ENCODE peak calls at places on chromosomes 13 and 19, in five cellular contexts. A is heart left ventricle, Q is transverse colon, Y is right lobe of liver, S is Peyer's patch. P is an unnamed sample. For H3K36me3, the result is how much of the 10 kb centered on the place peaks cover.

GRCh38 chr19:39919976-39920375 is 14.5 kb downstream of the FCGBP start:
- DNase-seq in Y (no peak), A (no peak), S (no peak), Q (no peak), P (no peak)

GRCh38 chr13:76397413-76397812 is 488.8 kb downstream of the KCTD12 start:
- DNase-seq in Q (no peak), S (no peak), A (no peak), Y (no peak), P (no peak)

GRCh38 chr13:111912991-111913781 is 153.8 kb upstream of the SOX1 start:
- DNase-seq in Y (no peak), A (peak), Q (no peak), S (peak), P (peak)

GRCh38 chr19:30686252-30686762 is 314.1 kb downstream of the ZNF536 start:
- DNase-seq in Q (no peak), Y (no peak), S (no peak), A (no peak), P (no peak)

GRCh38 chr19:46878613-46879375 is 18.0 kb downstream of the ARHGAP35 start:
- DNase-seq in S (no peak), Y (peak), Q (no peak), A (no peak), P (no peak)

GRCh38 chr13:110957181-110957884 is 42.5 kb upstream of the ANKRD10 start:
- DNase-seq in Y (no peak), S (no peak), A (no peak), Q (no peak), P (peak)

GRCh38 chr13:34128661-34129060 is 310.7 kb downstream of the RFC3 start:
- DNase-seq in A (no peak), Y (no peak), S (no peak), Q (no peak), P (no peak)

GRCh38 chr13:47294691-47295090 is 397.8 kb upstream of the HTR2A start:
- DNase-seq in Q (no peak), Y (no peak), A (no peak), S (no peak), P (no peak)

GRCh38 chr13:50529154-50529882 is 314.2 kb downstream of the DLEU7 start:
- DNase-seq in S (peak), Y (peak), A (peak), Q (peak), P (no peak)

GRCh38 chr13:106318941-106319411 is 216.5 kb downstream of the EFNB2 start:
- DNase-seq in Q (no peak), S (no peak), Y (no peak), A (no peak), P (no peak)

GRCh38 chr19:13143135-13143534 is 7.0 kb downstream of the STX10 start:
- DNase-seq in S (no peak), Q (no peak), Y (no peak), A (no peak), P (no peak)

GRCh38 chr13:72696590-72696989 is 30.8 kb downstream of the MZT1 start:
- DNase-seq in A (no peak), Q (no peak), S (no peak), Y (no peak), P (no peak)

GRCh38 chr13:85709072-85709471 is 90.1 kb downstream of the SLITRK6 start:
- DNase-seq in Y (no peak), A (no peak), S (no peak), Q (no peak), P (no peak)

GRCh38 chr13:51858433-51859247 is 3.1 kb upstream of the CCDC70 start:
- DNase-seq in Y (no peak), A (no peak), S (no peak), Q (no peak), P (no peak)

GRCh38 chr19:46783670-46784069 is 4.7 kb downstream of the SLC1A5 start:
- DNase-seq in A (no peak), S (no peak), Q (no peak), Y (no peak), P (no peak)

GRCh38 chr13:52070929-52071523 is 46.5 kb downstream of the UTP14C start:
- DNase-seq in Q (no peak), A (no peak), S (no peak), Y (no peak), P (no peak)

GRCh38 chr19:58545286-58546068 is 1.6 kb downstream of the TRIM28 start:
- DNase-seq in Q (no peak), Y (no peak), S (no peak), A (no peak), P (peak)

GRCh38 chr13:41981961-41982723 is 21.2 kb upstream of the VWA8 start:
- DNase-seq in Q (no peak), S (no peak), A (no peak), Y (no peak), P (no peak)

GRCh38 chr13:45825124-45825650 is 26.4 kb downstream of the SIAH3 start:
- DNase-seq in A (no peak), Q (no peak), Y (no peak), S (no peak), P (no peak)

GRCh38 chr13:27389891-27390290 is 34.5 kb upstream of the GTF3A start:
- DNase-seq in Y (no peak), A (no peak), Q (no peak), S (no peak), P (no peak)

DNA sequence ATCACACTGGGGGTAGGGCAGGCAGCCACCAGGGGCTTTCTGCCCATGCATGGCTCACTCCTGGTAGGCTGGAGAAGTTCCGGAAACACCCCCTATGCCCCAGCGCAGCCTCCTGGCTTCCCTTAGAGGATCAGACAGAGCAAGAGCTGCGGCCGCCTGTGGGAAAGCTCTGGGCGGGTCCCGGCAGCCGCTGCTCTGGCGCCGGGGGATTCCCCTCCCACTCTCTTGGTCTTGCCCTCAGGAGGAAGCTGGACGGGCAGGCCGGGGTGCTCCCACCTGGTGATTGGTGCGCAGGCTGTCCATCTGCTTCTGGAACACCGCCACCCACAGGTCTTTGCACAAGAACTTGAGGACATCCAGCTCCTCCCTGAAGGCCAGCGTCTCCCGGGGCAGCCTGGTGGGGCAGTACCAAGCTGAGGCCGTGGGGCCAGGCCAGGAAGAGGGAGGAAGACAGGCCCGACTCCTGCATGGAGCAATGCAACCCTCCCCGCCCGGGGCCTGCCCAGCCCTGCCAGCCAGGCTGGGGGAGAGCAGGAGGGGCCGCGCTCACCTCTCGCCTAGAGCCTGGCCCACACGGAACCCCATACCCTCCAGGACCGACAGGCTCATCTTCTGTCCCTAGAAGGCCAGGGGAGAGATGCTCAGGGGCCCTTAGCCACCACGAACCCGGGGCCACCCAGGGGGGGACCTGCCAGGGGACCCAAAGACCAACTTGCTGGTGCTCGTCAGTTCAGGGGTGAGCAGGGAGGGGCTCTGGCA is 4.0 kb upstream of the NKPD1 start:
- DNase-seq in Y (peak), Q (peak), A (peak), S (peak), P (no peak)
- TF ChIP-seq POLR2A in Y (no peak), Q (no peak), A (no peak), S (no peak), P (no peak)

GRCh38 chr13:113488283-113488682 is 2.2 kb downstream of the DCUN1D2 start:
- DNase-seq in Y (no peak), S (no peak), Q (no peak), A (no peak), P (no peak)
- H3K4me3 ChIP-seq in Y (no peak), S (no peak), Q (no peak), A (no peak), P (no peak)

GRCh38 chr13:100660761-100661160 is 13.8 kb downstream of the TMTC4 start:
- DNase-seq in S (no peak), Q (no peak), A (no peak), Y (no peak), P (no peak)
- H3K36me3 ChIP-seq in S (under half), Q (under half), A (half or more), Y (under half), P (under half)

DNA sequence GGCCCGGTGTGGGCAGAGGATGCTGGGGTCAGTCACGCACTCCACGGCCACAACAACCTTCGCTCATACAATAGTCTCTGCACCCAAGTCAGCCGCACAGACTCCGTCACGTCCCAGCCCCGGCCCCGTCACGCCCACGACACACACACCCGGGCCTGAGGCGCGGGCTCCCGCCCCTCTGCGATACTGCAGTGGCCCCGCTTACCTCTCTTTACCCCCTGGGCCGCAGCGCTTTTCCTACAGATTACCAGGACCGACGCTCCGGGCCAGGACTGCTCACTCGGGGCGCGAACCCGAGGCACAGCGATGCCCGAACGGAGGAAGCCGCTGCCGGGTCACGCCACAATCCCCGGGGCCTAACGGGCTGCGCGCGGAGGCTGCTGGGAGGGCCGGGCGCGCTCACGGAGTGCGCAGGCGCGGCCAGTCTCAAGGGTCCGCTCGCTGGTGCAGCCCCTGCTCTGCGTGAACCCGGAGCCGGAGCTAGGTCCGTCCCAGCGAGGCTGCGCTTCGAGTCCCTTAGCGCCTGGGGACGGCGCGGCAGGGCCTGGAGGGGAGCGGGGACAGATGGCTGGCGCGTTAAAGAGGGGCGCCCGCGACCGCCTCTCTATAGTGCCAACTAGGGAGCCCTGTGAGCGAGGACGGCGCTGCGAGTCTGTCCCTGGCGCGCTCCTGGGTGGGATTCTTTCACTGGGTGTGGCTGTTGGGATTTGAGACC is at the start of gene ZFP82:
- DNase-seq in Q (peak), S (peak), A (peak), Y (peak), P (no peak)
- TF ChIP-seq POLR2A in Q (no peak), S (no peak), A (no peak), Y (peak), P (no peak)

GRCh38 chr19:19937403-19937802 is 36.7 kb downstream of the ZNF93 start:
- DNase-seq in A (no peak), Y (no peak), Q (no peak), S (no peak), P (no peak)
- H3K4me3 ChIP-seq in A (no peak), Y (no peak), Q (no peak), S (no peak), P (no peak)

P was measured in vagina.